ENCODE peak calls at places on chromosomes 11 and 22, in five cellular contexts. F, U, W, O and Z are unnamed samples.

GRCh38 chr11:105935791-105936190 is 86.2 kb downstream of the MSANTD4 start:
- DNase-seq in W (peak), F (no peak), U (no peak), O (peak), Z (no peak)

GRCh38 chr22:42364641-42365336 is 67.4 kb downstream of the NFAM1 start:
- DNase-seq in W (peak), O (no peak), F (no peak), U (no peak), Z (no peak)

GRCh38 chr22:35071784-35072183 is 5.8 kb downstream of the ISX start:
- DNase-seq in U (no peak), O (no peak), W (no peak), F (no peak), Z (no peak)

GRCh38 chr22:25774575-25775026 is 32.6 kb downstream of the MYO18B start:
- DNase-seq in W (no peak), F (no peak), U (no peak), O (no peak), Z (no peak)

GRCh38 chr22:26466196-26466595 is 17.4 kb downstream of the HPS4 start:
- DNase-seq in F (no peak), U (no peak), W (no peak), O (no peak), Z (no peak)

GRCh38 chr11:14764899-14765527 is 121.4 kb downstream of the PDE3B start:
- DNase-seq in F (no peak), U (no peak), O (peak), W (peak), Z (no peak)

GRCh38 chr11:120289426-120289825 is 35.7 kb upstream of the TLCD5 start:
- DNase-seq in U (no peak), O (no peak), F (no peak), W (no peak), Z (no peak)

GRCh38 chr11:2691991-2692841 is 7.6 kb downstream of the KCNQ1OT1 start:
- DNase-seq in U (no peak), F (peak), W (no peak), O (no peak), Z (no peak)

GRCh38 chr11:95375881-95376280 is 144.9 kb upstream of the SESN3 start:
- DNase-seq in F (no peak), W (peak), U (no peak), O (no peak), Z (peak)

GRCh38 chr11:62552931-62553838 is 6.6 kb upstream of the AHNAK start:
- DNase-seq in U (peak), O (peak), W (peak), F (peak), Z (peak)

GRCh38 chr11:3130269-3131071 is 34.6 kb downstream of the OSBPL5 start:
- DNase-seq in W (no peak), O (no peak), F (peak), U (peak), Z (no peak)

GRCh38 chr11:91133361-91133760 is 910.5 kb upstream of the CHORDC1 start:
- DNase-seq in W (no peak), F (no peak), O (no peak), U (no peak), Z (no peak)

GRCh38 chr11:58596621-58597020 is 17.8 kb downstream of the ZFP91 start:
- DNase-seq in F (no peak), W (no peak), U (no peak), O (no peak), Z (no peak)

GRCh38 chr11:71301858-71302533 is 49.6 kb upstream of the SHANK2 start:
- DNase-seq in W (no peak), O (no peak), F (peak), U (no peak), Z (no peak)

GRCh38 chr11:88414385-88414861 is 76.9 kb upstream of the CTSC start:
- DNase-seq in O (peak), F (no peak), W (peak), U (no peak), Z (peak)

GRCh38 chr11:63862923-63863322 is 24.0 kb downstream of the MARK2 start:
- DNase-seq in W (no peak), O (no peak), U (peak), F (no peak), Z (no peak)

GRCh38 chr22:35835267-35835997 is 117.8 kb downstream of the APOL5 start:
- DNase-seq in F (no peak), O (no peak), W (peak), U (no peak), Z (peak)

GRCh38 chr11:67312187-67313021 is 9.1 kb downstream of the SSH3 start:
- DNase-seq in O (no peak), U (peak), F (peak), W (no peak), Z (no peak)

GRCh38 chr11:1471736-1472135 is 14.8 kb downstream of the MOB2 start:
- DNase-seq in F (peak), W (no peak), O (no peak), U (no peak), Z (no peak)

GRCh38 chr22:29353286-29353685 is 35.1 kb downstream of the AP1B1 start:
- DNase-seq in U (no peak), O (no peak), W (no peak), F (no peak), Z (no peak)
- H3K4me3 ChIP-seq in U (no peak), O (no peak), W (no peak), F (no peak), Z (no peak)

GRCh38 chr22:20758688-20759087 is 15.2 kb upstream of the SERPIND1 start:
- DNase-seq in O (no peak), U (peak), F (no peak), W (no peak), Z (no peak)
- TF ChIP-seq CTCF in O (peak), U (peak), F (no peak), W (peak), Z (no peak)

GRCh38 chr11:115145316-115145715 is 358.9 kb downstream of the CADM1 start:
- DNase-seq in F (peak), O (no peak), W (no peak), U (no peak), Z (no peak)
- H3K4me3 ChIP-seq in F (no peak), O (no peak), W (no peak), U (no peak), Z (no peak)

GRCh38 chr11:18203723-18204122 is 31.1 kb downstream of the MRGPRX4 start:
- DNase-seq in O (no peak), W (peak), F (no peak), U (peak), Z (no peak)
- TF ChIP-seq CTCF in O (peak), W (peak), F (no peak), U (peak), Z (peak)

DNA sequence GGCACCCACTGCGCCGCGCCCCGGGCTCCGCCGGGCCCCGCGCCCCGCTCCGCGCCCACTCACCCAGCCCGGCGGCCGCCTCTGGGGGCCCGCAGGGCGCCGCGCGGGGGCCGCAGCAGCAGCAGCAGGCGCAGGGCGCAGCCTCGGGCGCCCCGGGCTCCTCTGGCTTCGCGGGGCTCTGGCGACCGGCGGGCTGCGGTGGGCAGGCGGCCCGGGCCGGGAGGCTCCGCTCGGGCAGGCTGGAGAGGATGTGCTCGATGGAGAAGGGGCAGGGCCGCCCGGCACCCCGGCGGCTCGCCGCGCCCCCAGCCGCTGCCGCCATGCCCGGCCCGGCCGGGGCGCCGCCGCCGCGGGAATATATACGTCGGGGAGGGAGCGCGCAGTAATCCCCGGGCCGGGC is at the start of gene GSC2:
- DNase-seq in U (no peak), W (no peak), F (no peak), O (no peak), Z (no peak)
- H3K4me3 ChIP-seq in U (peak), W (no peak), F (no peak), O (no peak), Z (no peak)

GRCh38 chr11:133993921-133994320 is 37.2 kb upstream of the IGSF9B start:
- DNase-seq in U (no peak), F (no peak), W (no peak), O (no peak), Z (no peak)

GRCh38 chr11:133997556-133997955 is 40.8 kb upstream of the IGSF9B start:
- DNase-seq in W (no peak), U (no peak), O (no peak), F (no peak), Z (no peak)

GRCh38 chr11:133993107-133993506 is 36.3 kb upstream of the IGSF9B start:
- DNase-seq in W (no peak), U (no peak), O (no peak), F (no peak), Z (no peak)

GRCh38 chr11:133996671-133997070 is 39.9 kb upstream of the IGSF9B start:
- DNase-seq in O (no peak), U (no peak), W (no peak), F (no peak), Z (no peak)

GRCh38 chr11:133995066-133995465 is 38.3 kb upstream of the IGSF9B start:
- DNase-seq in U (no peak), F (no peak), W (no peak), O (no peak), Z (no peak)
- TF ChIP-seq CTCF in U (no peak), F (no peak), W (no peak), O (no peak), Z (no peak)

GRCh38 chr11:26958650-26959049 is 35.3 kb upstream of the FIBIN start:
- DNase-seq in O (no peak), W (no peak), U (no peak), F (no peak), Z (no peak)
- H3K4me3 ChIP-seq in O (no peak), W (no peak), U (no peak), F (no peak), Z (no peak)

DNA sequence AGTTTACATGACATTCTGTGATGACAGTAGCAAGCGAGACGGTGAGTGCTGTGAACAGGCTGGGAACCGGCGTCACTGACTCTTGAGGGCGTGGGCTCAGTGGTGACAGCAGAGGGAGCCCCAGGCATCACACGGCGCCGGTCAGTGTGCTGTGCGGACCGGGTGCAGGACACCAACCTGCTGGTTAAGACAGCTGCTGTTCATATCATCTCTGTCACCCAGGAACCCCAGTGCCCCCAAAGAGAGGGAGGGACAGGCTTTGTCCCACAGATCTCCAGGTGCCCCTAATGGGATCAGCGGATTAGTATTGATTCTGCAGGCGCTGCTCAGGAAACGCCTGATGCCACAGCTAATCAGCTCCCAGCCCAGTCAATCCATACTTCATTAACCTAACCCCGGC is 18.4 kb downstream of the B3GAT1 start:
- DNase-seq in F (no peak), O (no peak), U (peak), W (no peak), Z (no peak)
- TF ChIP-seq CTCF in F (peak), O (peak), U (no peak), W (no peak), Z (no peak)

DNA sequence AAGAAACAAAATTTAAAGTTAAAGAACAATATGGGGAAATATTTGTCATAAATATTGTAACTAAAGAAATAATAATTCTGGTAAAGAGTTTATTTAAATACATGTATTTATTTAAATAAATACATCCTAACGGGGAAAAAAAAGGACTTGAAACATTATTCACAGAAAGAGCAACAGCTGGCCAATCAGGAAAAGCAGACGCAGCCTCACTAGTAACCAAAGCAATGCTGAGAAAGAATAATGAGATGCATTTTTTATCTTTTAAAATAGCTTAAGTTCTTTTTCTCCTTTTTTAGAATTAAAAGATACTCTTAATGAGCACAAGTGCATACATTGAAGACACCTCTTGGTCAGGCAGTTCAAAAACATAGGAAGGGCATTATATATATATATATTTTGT is 2.6 kb upstream of the LTO1 start:
- DNase-seq in F (no peak), W (no peak), O (no peak), U (no peak), Z (no peak)
- H3K4me3 ChIP-seq in F (no peak), W (no peak), O (no peak), U (no peak), Z (no peak)